ENCODE peak calls at places on chromosomes 2 and 18, in four cellular contexts. D is MCF 10A, X is kidney, B is left lung. G is an unnamed sample.

GRCh38 chr2:20449501-20450200 is 2.8 kb downstream of the RHOB start:
- DNase-seq in D (no peak), X (peak), B (peak), G (no peak)

GRCh38 chr18:68436485-68436884 is 278.4 kb downstream of the TMX3 start:
- DNase-seq in D (peak), X (no peak), B (no peak), G (peak)

GRCh38 chr2:78980871-78981270 is 44.6 kb upstream of the REG3G start:
- DNase-seq in D (no peak), X (no peak), B (no peak), G (no peak)

GRCh38 chr2:213751446-213751845 is 467.2 kb downstream of the SPAG16 start:
- DNase-seq in D (no peak), X (no peak), B (no peak), G (no peak)

GRCh38 chr2:50018938-50019337 is 864.6 kb upstream of the FSHR start:
- DNase-seq in D (peak), X (no peak), B (no peak), G (no peak)

GRCh38 chr2:195677884-195678283 is 20.9 kb downstream of the SLC39A10 start:
- DNase-seq in D (no peak), X (no peak), B (no peak), G (no peak)

GRCh38 chr2:5841126-5841525 is 148.9 kb downstream of the SOX11 start:
- DNase-seq in D (no peak), X (no peak), B (no peak), G (no peak)

GRCh38 chr2:81647715-81648114 is 1343.2 kb upstream of the LRRTM1 start:
- DNase-seq in D (no peak), X (no peak), B (no peak), G (no peak)

GRCh38 chr2:153770359-153770991 is 101.2 kb upstream of the GALNT13 start:
- DNase-seq in D (peak), X (no peak), B (no peak), G (no peak)

GRCh38 chr2:20148841-20149702 is 75.9 kb downstream of the SDC1 start:
- DNase-seq in D (peak), X (no peak), B (no peak), G (peak)

GRCh38 chr18:46481048-46481846 is 175.8 kb downstream of the LOXHD1 start:
- DNase-seq in D (peak), X (no peak), B (no peak), G (peak)

GRCh38 chr2:209577376-209578357 is 153.8 kb downstream of the MAP2 start:
- DNase-seq in D (peak), X (no peak), B (no peak), G (peak)
- TF ChIP-seq CTCF in D (peak), X (no peak), B (no peak), G (peak)

DNA sequence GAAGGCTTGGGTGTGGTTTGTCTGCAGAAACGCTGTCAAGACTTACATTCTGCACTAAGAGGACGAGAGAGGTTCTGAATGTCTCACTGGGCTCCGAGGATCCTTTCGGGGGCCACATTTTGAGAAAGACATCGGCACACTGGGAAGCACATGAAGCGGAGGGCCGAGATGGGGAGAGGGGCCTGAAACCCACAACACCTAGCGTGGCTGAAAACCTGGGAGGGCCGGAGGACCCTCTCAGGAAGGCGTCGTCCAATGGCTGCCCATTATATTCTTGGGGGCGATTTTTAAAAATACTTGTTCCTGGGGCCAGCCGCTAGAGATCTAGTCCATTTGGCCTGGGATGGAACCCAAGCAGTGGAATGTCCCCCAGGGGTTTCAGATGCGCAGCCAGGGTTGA is 229.6 kb downstream of the GBX2 start:
- DNase-seq in D (no peak), X (no peak), B (no peak), G (no peak)
- TF ChIP-seq CTCF in D (no peak), X (no peak), B (no peak), G (no peak)

GRCh38 chr2:17309741-17310339 is 208.4 kb downstream of the RAD51AP2 start:
- DNase-seq in D (peak), X (no peak), B (no peak), G (no peak)
- TF ChIP-seq CTCF in D (peak), X (peak), B (peak), G (peak)

DNA sequence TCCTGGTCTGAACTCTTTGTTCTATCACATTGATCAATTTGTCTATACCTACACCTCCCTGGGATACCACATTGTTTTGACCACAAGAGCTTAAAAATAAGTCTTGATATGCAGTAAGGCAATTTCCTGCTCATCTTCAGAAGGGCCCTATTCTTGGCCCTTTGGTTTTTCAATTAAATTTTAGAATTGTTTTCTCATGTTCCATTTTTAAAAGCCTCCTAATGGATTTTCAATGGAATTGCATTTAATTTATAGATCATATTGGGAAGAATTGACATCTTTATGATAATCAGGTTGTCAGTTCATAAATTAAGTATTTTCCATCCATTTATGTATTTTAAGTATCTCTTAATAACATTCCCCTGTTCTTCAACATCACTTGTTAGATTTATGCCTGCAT is 47.6 kb upstream of the EPAS1 start:
- DNase-seq in D (no peak), X (no peak), B (no peak), G (no peak)
- TF ChIP-seq CTCF in D (no peak), X (no peak), B (no peak), G (peak)

DNA sequence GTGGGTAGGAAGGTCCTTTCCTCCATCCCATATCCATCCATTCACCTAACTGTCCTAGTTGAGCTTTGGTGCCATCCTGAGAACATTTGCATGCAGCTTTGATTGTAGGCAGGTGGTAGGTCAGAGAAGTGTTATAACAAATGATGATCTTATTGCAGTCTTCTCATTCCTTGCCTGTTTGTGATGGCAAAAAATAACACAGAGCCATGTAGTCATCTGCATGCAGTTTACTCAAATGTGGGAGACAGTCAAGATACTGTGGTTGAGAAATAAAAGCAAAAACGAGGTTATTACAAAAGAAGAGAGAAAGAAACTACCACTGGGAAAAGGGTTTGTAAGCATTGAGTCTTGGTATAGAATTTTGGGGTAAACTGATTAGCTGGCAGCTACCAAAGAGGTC is 66.3 kb downstream of the AOX1 start:
- DNase-seq in D (no peak), X (no peak), B (no peak), G (no peak)
- TF ChIP-seq CTCF in D (no peak), X (no peak), B (no peak), G (no peak)

GRCh38 chr2:216911886-216912285 is 52.0 kb upstream of the TNP1 start:
- DNase-seq in D (peak), X (no peak), B (no peak), G (peak)
- TF ChIP-seq CTCF in D (no peak), X (no peak), B (no peak), G (no peak)